ENCODE peak calls at places on chromosomes 1 and 21, in four cellular contexts. T is esophagus squamous epithelium, U is uterus, S is body of pancreas. O is an unnamed sample.

GRCh38 chr1:85581802-85582686 is 1.5 kb downstream of the CCN1 start:
- DNase-seq in T (no peak), U (peak; percentile 66), S (peak; percentile 54), O (peak; percentile 47)

GRCh38 chr1:202086579-202087350 is 36.0 kb upstream of the GPR37L1 start:
- DNase-seq in T (no peak), U (no peak), S (no peak), O (no peak)

GRCh38 chr1:208681878-208682663 is 437.9 kb upstream of the PLXNA2 start:
- DNase-seq in T (no peak), U (no peak), S (no peak), O (no peak)

GRCh38 chr1:40385437-40386310 is 12.1 kb downstream of the SMAP2 start:
- DNase-seq in T (no peak), U (no peak), S (no peak), O (no peak)

GRCh38 chr1:119674835-119675289 is 26.8 kb upstream of the ZNF697 start:
- DNase-seq in T (no peak), U (peak; percentile 38), S (peak; percentile 81), O (peak; percentile 43)

GRCh38 chr1:27503033-27503432 is 13.1 kb upstream of the WASF2 start:
- DNase-seq in T (no peak), U (no peak), S (no peak), O (no peak)

GRCh38 chr1:219577331-219577730 is 35.6 kb downstream of the ZC3H11B start:
- DNase-seq in T (no peak), U (no peak), S (no peak), O (no peak)

GRCh38 chr1:62991152-62991551 is 207.2 kb downstream of the ATG4C start:
- DNase-seq in T (no peak), U (no peak), S (no peak), O (no peak)

GRCh38 chr1:75203415-75204277 is 69.5 kb downstream of the LHX8 start:
- DNase-seq in T (no peak), U (no peak), S (no peak), O (no peak)

GRCh38 chr1:202951437-202951836 is 6.7 kb downstream of the ADIPOR1 start:
- DNase-seq in T (no peak), U (no peak), S (no peak), O (no peak)

GRCh38 chr1:33188572-33189275 is 6.9 kb upstream of the TRIM62 start:
- DNase-seq in T (no peak), U (no peak), S (no peak), O (no peak)

GRCh38 chr1:59554011-59554673 is 257.2 kb downstream of the FGGY start:
- DNase-seq in T (no peak), U (no peak), S (no peak), O (no peak)

GRCh38 chr21:31873275-31873695 is 465 bp downstream of the HUNK start:
- DNase-seq in T (no peak), U (no peak), S (peak; percentile 37), O (peak; percentile 56)

GRCh38 chr21:36627242-36627641 is 71.7 kb upstream of the SIM2 start:
- DNase-seq in T (no peak), U (no peak), S (no peak), O (no peak)

GRCh38 chr1:11058595-11059165 is 1.1 kb downstream of the SRM start:
- DNase-seq in T (no peak), U (no peak), S (peak; percentile 75), O (no peak)

GRCh38 chr1:206798384-206798996 is 26.2 kb upstream of the IL10 start:
- DNase-seq in T (no peak), U (no peak), S (no peak), O (no peak)

GRCh38 chr1:161885013-161885412 is 118.9 kb downstream of the ATF6 start:
- DNase-seq in T (no peak), U (peak; percentile 12), S (peak; percentile 27), O (no peak)

GRCh38 chr21:35303085-35303484 is 254.0 kb upstream of the RUNX1 start:
- DNase-seq in T (no peak), U (no peak), S (no peak), O (no peak)

GRCh38 chr1:14112613-14113012 is 412.6 kb downstream of the PRDM2 start:
- DNase-seq in T (no peak), U (no peak), S (no peak), O (no peak)

GRCh38 chr21:44929242-44929798 is 8.6 kb upstream of the ITGB2 start:
- DNase-seq in T (no peak), U (no peak), S (no peak), O (no peak)

GRCh38 chr1:172070055-172070454 is 228.8 kb downstream of the DNM3 start:
- DNase-seq in T (no peak), U (peak; percentile 32), S (no peak), O (no peak)

GRCh38 chr1:162500805-162501204 is 3.2 kb downstream of the UHMK1 start:
- DNase-seq in T (no peak), U (no peak), S (no peak), O (no peak)

GRCh38 chr1:93738075-93738622 is 56.5 kb upstream of the BCAR3 start:
- DNase-seq in T (no peak), U (no peak), S (no peak), O (no peak)

GRCh38 chr1:247295274-247295684 is 36.4 kb downstream of the ZNF496 start:
- DNase-seq in T (no peak), U (no peak), S (no peak), O (no peak)

GRCh38 chr1:215523128-215523861 is 43.8 kb upstream of the KCTD3 start:
- DNase-seq in T (no peak), U (no peak), S (no peak), O (no peak)

GRCh38 chr1:201090536-201090935 is 21.7 kb downstream of the CACNA1S start:
- DNase-seq in T (no peak), U (no peak), S (no peak), O (no peak)

GRCh38 chr1:237913345-237913744 is 22.6 kb upstream of the ZP4 start:
- DNase-seq in T (no peak), U (no peak), S (no peak), O (no peak)

GRCh38 chr1:169550294-169550693 is 36.0 kb downstream of the F5 start:
- DNase-seq in T (no peak), U (no peak), S (no peak), O (no peak)

GRCh38 chr21:27424601-27425000 is 457.7 kb upstream of the ADAMTS5 start:
- DNase-seq in T (no peak), U (no peak), S (no peak), O (no peak)

GRCh38 chr1:165954940-165955339 is 127.5 kb downstream of the UCK2 start:
- DNase-seq in T (no peak), U (no peak), S (no peak), O (no peak)

GRCh38 chr1:74468982-74469603 is 43.3 kb downstream of the LRRC53 start:
- DNase-seq in T (no peak), U (no peak), S (no peak), O (no peak)

GRCh38 chr1:195005338-195005737 is 1602.9 kb downstream of the KCNT2 start:
- DNase-seq in T (no peak), U (no peak), S (no peak), O (no peak)

GRCh38 chr21:31484219-31484618 is 140.2 kb upstream of the TIAM1 start:
- DNase-seq in T (no peak), U (no peak), S (no peak), O (no peak)

GRCh38 chr1:117561071-117561470 is 44.8 kb upstream of the TENT5C start:
- DNase-seq in T (no peak), U (no peak), S (no peak), O (no peak)

GRCh38 chr1:230891413-230891812 is 23.1 kb upstream of the C1orf198 start:
- DNase-seq in T (no peak), U (no peak), S (no peak), O (no peak)

GRCh38 chr1:3669971-3670431 is 17.7 kb downstream of the TP73 start:
- DNase-seq in T (no peak), U (no peak), S (peak; percentile 10), O (no peak)
- H3K4me1 ChIP-seq in T (peaks cover 33% of the 10 kb centered on the region), U (no peaks in the 10 kb centered on the region), S (peaks cover 32% of the 10 kb centered on the region), O (peaks cover 2% of the 10 kb centered on the region)

GRCh38 chr1:24929876-24930702 is at the start of gene RUNX3:
- DNase-seq in T (peak; percentile 35), U (no peak), S (no peak), O (no peak)
- TF ChIP-seq POLR2A in T (peak; percentile 58), U (no peak), S (no peak), O (no peak)

DNA sequence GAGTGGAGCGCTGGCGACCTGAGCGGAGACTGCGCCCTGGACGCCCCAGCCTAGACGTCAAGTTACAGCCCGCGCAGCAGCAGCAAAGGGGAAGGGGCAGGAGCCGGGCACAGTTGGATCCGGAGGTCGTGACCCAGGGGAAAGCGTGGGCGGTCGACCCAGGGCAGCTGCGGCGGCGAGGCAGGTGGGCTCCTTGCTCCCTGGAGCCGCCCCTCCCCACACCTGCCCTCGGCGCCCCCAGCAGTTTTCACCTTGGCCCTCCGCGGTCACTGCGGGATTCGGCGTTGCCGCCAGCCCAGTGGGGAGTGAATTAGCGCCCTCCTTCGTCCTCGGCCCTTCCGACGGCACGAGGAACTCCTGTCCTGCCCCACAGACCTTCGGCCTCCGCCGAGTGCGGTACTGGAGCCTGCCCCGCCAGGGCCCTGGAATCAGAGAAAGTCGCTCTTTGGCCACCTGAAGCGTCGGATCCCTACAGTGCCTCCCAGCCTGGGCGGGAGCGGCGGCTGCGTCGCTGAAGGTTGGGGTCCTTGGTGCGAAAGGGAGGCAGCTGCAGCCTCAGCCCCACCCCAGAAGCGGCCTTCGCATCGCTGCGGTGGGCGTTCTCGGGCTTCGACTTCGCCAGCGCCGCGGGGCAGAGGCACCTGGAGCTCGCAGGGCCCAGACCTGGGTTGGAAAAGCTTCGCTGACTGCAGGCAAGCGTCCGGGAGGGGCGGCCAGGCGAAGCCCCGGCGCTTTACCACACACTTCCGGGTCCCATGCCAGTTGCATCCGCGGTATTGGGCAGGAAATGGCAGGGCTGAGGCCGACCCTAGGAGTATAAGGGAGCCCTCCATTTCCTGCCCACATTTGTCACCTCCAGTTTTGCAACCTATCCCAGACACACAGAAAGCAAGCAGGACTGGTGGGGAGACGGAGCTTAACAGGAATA is 4.2 kb downstream of the TFAP2E start:
- DNase-seq in T (no peak), U (no peak), S (no peak), O (no peak)
- H3K27me3 ChIP-seq in T (no peaks in the 10 kb centered on the region), U (no peaks in the 10 kb centered on the region), S (no peaks in the 10 kb centered on the region), O (no peaks in the 10 kb centered on the region)

DNA sequence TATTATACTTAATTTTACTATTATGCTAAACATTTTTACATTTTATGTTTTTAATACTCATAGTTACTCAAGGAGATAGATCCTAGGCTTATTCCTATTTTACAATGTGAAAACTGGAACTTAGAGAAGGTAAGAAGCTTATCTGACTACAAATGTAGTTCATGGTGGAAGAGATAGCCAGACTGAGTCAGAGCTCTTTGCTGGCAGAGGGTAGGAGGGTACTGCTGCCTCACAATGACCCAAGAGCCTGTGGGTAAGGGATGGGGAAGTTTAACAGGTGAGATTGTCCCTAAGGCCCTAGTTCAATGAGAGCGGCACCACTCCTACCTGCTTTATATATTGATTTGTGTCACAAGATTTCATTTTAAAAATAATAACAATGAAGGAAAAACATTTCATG is 34.1 kb upstream of the NEK7 start:
- DNase-seq in T (no peak), U (no peak), S (no peak), O (no peak)
- H3K4me1 ChIP-seq in T (no peaks in the 10 kb centered on the region), U (no peaks in the 10 kb centered on the region), S (no peaks in the 10 kb centered on the region), O (peaks cover 2% of the 10 kb centered on the region)

DNA sequence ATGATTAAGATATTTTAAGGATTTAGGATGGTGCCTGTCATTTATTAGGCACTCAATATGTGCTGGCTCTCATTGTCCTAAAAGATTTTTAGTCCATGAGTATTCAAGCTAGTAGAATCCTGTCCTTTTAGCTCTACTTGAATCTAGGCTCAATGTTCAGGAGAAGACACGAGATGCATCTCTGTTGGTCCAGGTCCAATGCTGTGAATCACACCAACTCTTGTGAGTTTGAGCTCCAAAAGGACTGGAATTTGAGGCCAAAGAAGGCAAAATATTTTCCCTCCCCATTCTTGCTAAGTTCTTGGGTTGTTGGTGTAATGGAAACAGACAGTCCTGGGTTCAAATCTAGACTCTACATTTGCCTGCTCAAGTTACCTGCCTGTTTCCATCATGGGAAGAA is 1.4 kb upstream of the PODN start:
- DNase-seq in T (no peak), U (peak; percentile 77), S (no peak), O (no peak)
- TF ChIP-seq POLR2A in T (no peak), U (no peak), S (no peak), O (no peak)